ENCODE peak calls at places on chromosomes 11 and 22, in five cellular contexts. One of them, this sample, is unnamed.

GRCh38 chr11:3190600-3190999 is 25.5 kb upstream of the OSBPL5 start:
- DNase-seq in small intestine: no peak
- DNase-seq in stomach: no peak
- DNase-seq in IMR-90: no peak
- DNase-seq in CD4-positive, alpha-beta T cell: no peak
- DNase-seq in this sample: no peak

GRCh38 chr11:116563713-116564050 is 209.1 kb downstream of the BUD13 start:
- DNase-seq in stomach: no peak
- DNase-seq in CD4-positive, alpha-beta T cell: no peak
- DNase-seq in IMR-90: no peak
- DNase-seq in small intestine: no peak
- DNase-seq in this sample: no peak

GRCh38 chr22:39306456-39307361 is 12.7 kb downstream of the RPL3 start:
- DNase-seq in stomach: peak; percentile 51
- DNase-seq in CD4-positive, alpha-beta T cell: peak; percentile 51
- DNase-seq in small intestine: no peak
- DNase-seq in IMR-90: no peak
- DNase-seq in this sample: no peak

GRCh38 chr22:26169312-26170111 is at the start of gene SEZ6L:
- DNase-seq in small intestine: no peak
- DNase-seq in CD4-positive, alpha-beta T cell: no peak
- DNase-seq in IMR-90: no peak
- DNase-seq in stomach: no peak
- DNase-seq in this sample: no peak

GRCh38 chr11:6481012-6481923 is at the start of the genes ARFIP2 and TIMM10B:
- DNase-seq in IMR-90: peak; percentile 98
- DNase-seq in CD4-positive, alpha-beta T cell: peak; percentile 92
- DNase-seq in small intestine: peak; percentile 98
- DNase-seq in stomach: peak; percentile 99
- DNase-seq in this sample: peak; percentile 99

GRCh38 chr22:45007946-45008852 is 1.6 kb downstream of the PHF21B start:
- DNase-seq in IMR-90: no peak
- DNase-seq in small intestine: no peak
- DNase-seq in CD4-positive, alpha-beta T cell: no peak
- DNase-seq in stomach: no peak
- DNase-seq in this sample: peak; percentile 32

GRCh38 chr11:67040147-67040546 is 16.5 kb upstream of the RHOD start:
- DNase-seq in CD4-positive, alpha-beta T cell: no peak
- DNase-seq in small intestine: no peak
- DNase-seq in stomach: no peak
- DNase-seq in IMR-90: no peak
- DNase-seq in this sample: no peak

GRCh38 chr11:44632466-44633123 is 67.1 kb downstream of the CD82 start:
- DNase-seq in stomach: peak; percentile 33
- DNase-seq in CD4-positive, alpha-beta T cell: no peak
- DNase-seq in small intestine: peak; percentile 62
- DNase-seq in IMR-90: no peak
- DNase-seq in this sample: peak; percentile 7

GRCh38 chr22:42269407-42270177 is 861 bp downstream of the TCF20 start:
- DNase-seq in stomach: peak; percentile 80
- DNase-seq in CD4-positive, alpha-beta T cell: peak; percentile 41
- DNase-seq in small intestine: peak; percentile 84
- DNase-seq in IMR-90: no peak
- DNase-seq in this sample: peak; percentile 72

GRCh38 chr11:75527938-75528845 is 2.5 kb upstream of the GDPD5 start:
- DNase-seq in IMR-90: no peak
- DNase-seq in small intestine: no peak
- DNase-seq in stomach: no peak
- DNase-seq in CD4-positive, alpha-beta T cell: no peak
- DNase-seq in this sample: no peak

GRCh38 chr22:27576413-27576812 is 225.1 kb downstream of the MN1 start:
- DNase-seq in CD4-positive, alpha-beta T cell: no peak
- DNase-seq in stomach: no peak
- DNase-seq in IMR-90: no peak
- DNase-seq in small intestine: no peak
- DNase-seq in this sample: no peak

GRCh38 chr11:87215236-87215635 is 177.5 kb downstream of the TMEM135 start:
- DNase-seq in CD4-positive, alpha-beta T cell: no peak
- DNase-seq in IMR-90: peak; percentile 6
- DNase-seq in stomach: no peak
- DNase-seq in small intestine: no peak
- DNase-seq in this sample: no peak

GRCh38 chr11:102637731-102638130 is 12.6 kb upstream of the MMP20 start:
- DNase-seq in IMR-90: no peak
- DNase-seq in stomach: no peak
- DNase-seq in small intestine: no peak
- DNase-seq in CD4-positive, alpha-beta T cell: no peak
- DNase-seq in this sample: no peak

GRCh38 chr22:20957118-20957690 is 9.9 kb upstream of the AIFM3 start:
- DNase-seq in stomach: peak; percentile 30
- DNase-seq in CD4-positive, alpha-beta T cell: no peak
- DNase-seq in IMR-90: no peak
- DNase-seq in small intestine: peak; percentile 67
- DNase-seq in this sample: no peak

GRCh38 chr11:59901306-59901705 is 22.7 kb downstream of the OOSP3 start:
- DNase-seq in stomach: no peak
- DNase-seq in IMR-90: no peak
- DNase-seq in CD4-positive, alpha-beta T cell: no peak
- DNase-seq in small intestine: peak; percentile 13
- DNase-seq in this sample: no peak

GRCh38 chr11:76560219-76560618 is 110.3 kb downstream of the LRRC32 start:
- DNase-seq in IMR-90: no peak
- DNase-seq in small intestine: no peak
- DNase-seq in stomach: no peak
- DNase-seq in CD4-positive, alpha-beta T cell: no peak
- DNase-seq in this sample: no peak

GRCh38 chr11:14318581-14318981 is 40.4 kb downstream of the RRAS2 start:
- DNase-seq in CD4-positive, alpha-beta T cell: no peak
- DNase-seq in IMR-90: peak; percentile 37
- DNase-seq in stomach: no peak
- DNase-seq in small intestine: no peak
- DNase-seq in this sample: no peak

GRCh38 chr11:118438314-118438931 is 2.1 kb downstream of the KMT2A start:
- DNase-seq in stomach: no peak
- DNase-seq in small intestine: peak; percentile 58
- DNase-seq in CD4-positive, alpha-beta T cell: peak; percentile 30
- DNase-seq in IMR-90: peak; percentile 87
- DNase-seq in this sample: peak; percentile 68

GRCh38 chr11:107545101-107545514 is 20.4 kb downstream of the ALKBH8 start:
- DNase-seq in CD4-positive, alpha-beta T cell: no peak
- DNase-seq in IMR-90: peak; percentile 63
- DNase-seq in stomach: no peak
- DNase-seq in small intestine: no peak
- DNase-seq in this sample: no peak

GRCh38 chr11:16511109-16511806 is 154.9 kb upstream of the SOX6 start:
- DNase-seq in IMR-90: peak; percentile 96
- DNase-seq in CD4-positive, alpha-beta T cell: no peak
- DNase-seq in stomach: no peak
- DNase-seq in small intestine: no peak
- DNase-seq in this sample: no peak

GRCh38 chr22:31734512-31734911 is 15.4 kb downstream of the PRR14L start:
- DNase-seq in stomach: no peak
- DNase-seq in IMR-90: peak; percentile 85
- DNase-seq in small intestine: peak; percentile 33
- DNase-seq in CD4-positive, alpha-beta T cell: no peak
- DNase-seq in this sample: no peak

GRCh38 chr11:68792400-68792955 is 41.2 kb upstream of the TESMIN start:
- DNase-seq in stomach: no peak
- DNase-seq in small intestine: no peak
- DNase-seq in IMR-90: peak; percentile 4
- DNase-seq in CD4-positive, alpha-beta T cell: no peak
- DNase-seq in this sample: no peak

GRCh38 chr11:77819921-77820564 is 479 bp downstream of the RSF1 start:
- DNase-seq in stomach: peak; percentile 31
- DNase-seq in IMR-90: peak; percentile 27
- DNase-seq in CD4-positive, alpha-beta T cell: peak; percentile 4
- DNase-seq in small intestine: peak; percentile 30
- DNase-seq in this sample: peak; percentile 26

GRCh38 chr22:23066200-23067022 is 3.9 kb upstream of the GNAZ start:
- DNase-seq in stomach: peak; percentile 20
- DNase-seq in IMR-90: no peak
- DNase-seq in CD4-positive, alpha-beta T cell: no peak
- DNase-seq in small intestine: no peak
- DNase-seq in this sample: no peak

GRCh38 chr11:99773646-99774045 is 752.9 kb downstream of the CNTN5 start:
- DNase-seq in stomach: no peak
- DNase-seq in small intestine: no peak
- DNase-seq in IMR-90: peak; percentile 60
- DNase-seq in CD4-positive, alpha-beta T cell: no peak
- DNase-seq in this sample: no peak

GRCh38 chr11:72091292-72091691 is 10.6 kb downstream of the LRRC51 start:
- DNase-seq in small intestine: peak; percentile 85
- DNase-seq in CD4-positive, alpha-beta T cell: peak; percentile 65
- DNase-seq in IMR-90: peak; percentile 54
- DNase-seq in stomach: peak; percentile 71
- DNase-seq in this sample: peak; percentile 71

DNA sequence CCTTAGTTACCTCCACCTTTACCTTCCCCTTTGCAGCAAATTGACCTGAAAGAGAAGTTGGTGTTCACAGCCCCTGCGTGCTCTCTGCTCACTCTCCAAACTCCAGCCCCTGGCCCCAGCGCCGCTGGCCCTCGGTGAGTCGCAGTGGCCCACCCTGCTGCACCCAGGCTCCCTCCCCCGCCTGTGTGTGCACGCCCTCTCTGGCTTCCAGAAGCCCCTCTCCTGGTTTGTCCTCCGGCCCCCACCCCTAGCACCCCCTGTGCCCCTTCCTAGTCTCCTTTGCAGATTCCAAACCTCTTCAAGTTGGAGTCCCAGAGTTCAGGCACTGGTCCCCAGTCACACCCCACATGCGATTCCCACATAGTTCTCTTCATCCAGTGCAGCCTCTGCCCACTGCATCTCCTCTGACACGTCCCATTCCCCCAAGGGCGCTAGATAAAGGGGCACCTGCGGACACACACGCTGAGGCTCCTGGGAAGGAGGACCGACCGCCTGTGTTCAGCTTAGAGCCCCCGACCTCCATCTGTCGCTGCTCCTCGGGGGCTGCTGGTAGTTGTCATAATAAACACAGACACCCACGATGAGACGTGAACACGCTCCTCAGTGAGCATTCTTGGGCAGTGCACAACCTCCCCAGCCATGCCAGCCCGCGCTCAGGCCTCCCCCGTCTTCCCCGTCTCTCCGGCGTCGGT is 1.5 kb upstream of the PHRF1 start:
- DNase-seq in CD4-positive, alpha-beta T cell: no peak
- DNase-seq in small intestine: no peak
- DNase-seq in IMR-90: no peak
- DNase-seq in stomach: no peak
- DNase-seq in this sample: no peak
- H3K27ac ChIP-seq in CD4-positive, alpha-beta T cell: no peak overlapping the region
- H3K27ac ChIP-seq in small intestine: no peak overlapping the region
- H3K27ac ChIP-seq in IMR-90: no peak overlapping the region
- H3K27ac ChIP-seq in stomach: peak overlapping the region; percentile 57
- H3K27ac ChIP-seq in this sample: peak overlapping the region; percentile 80

DNA sequence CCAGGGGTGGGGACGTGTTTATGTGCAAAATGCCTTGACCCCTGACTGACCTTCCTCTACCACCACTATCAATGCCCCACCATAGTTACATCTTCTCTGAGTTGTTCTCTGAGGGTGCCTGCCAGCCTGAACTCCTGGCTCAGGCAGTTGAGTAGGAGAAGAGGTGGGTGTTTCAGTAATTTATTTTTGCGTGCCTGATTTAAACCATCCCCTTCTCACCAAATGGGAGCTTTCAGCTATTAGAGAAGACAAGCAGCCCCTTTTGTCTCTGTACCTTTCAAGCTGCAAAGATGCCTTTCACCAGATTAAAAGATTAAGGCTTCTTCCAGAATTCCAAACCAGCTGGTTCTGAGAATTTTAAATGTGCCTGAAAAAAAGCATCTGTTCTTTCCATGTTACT is 223.9 kb downstream of the FAM76B start:
- DNase-seq in small intestine: no peak
- DNase-seq in IMR-90: no peak
- DNase-seq in CD4-positive, alpha-beta T cell: no peak
- DNase-seq in stomach: no peak
- DNase-seq in this sample: no peak
- H3K27ac ChIP-seq in small intestine: no peak overlapping the region
- H3K27ac ChIP-seq in IMR-90: no peak overlapping the region
- H3K27ac ChIP-seq in CD4-positive, alpha-beta T cell: no peak overlapping the region
- H3K27ac ChIP-seq in stomach: no peak overlapping the region
- H3K27ac ChIP-seq in this sample: no peak overlapping the region

GRCh38 chr11:130123414-130124040 is 36.1 kb upstream of the ST14 start:
- DNase-seq in stomach: no peak
- DNase-seq in CD4-positive, alpha-beta T cell: no peak
- DNase-seq in IMR-90: no peak
- DNase-seq in small intestine: no peak
- DNase-seq in this sample: no peak

GRCh38 chr11:130125638-130126037 is 33.9 kb upstream of the ST14 start:
- DNase-seq in stomach: no peak
- DNase-seq in IMR-90: no peak
- DNase-seq in small intestine: no peak
- DNase-seq in CD4-positive, alpha-beta T cell: no peak
- DNase-seq in this sample: no peak

GRCh38 chr11:130121430-130121978 is 38.1 kb upstream of the ST14 start:
- DNase-seq in CD4-positive, alpha-beta T cell: no peak
- DNase-seq in small intestine: no peak
- DNase-seq in IMR-90: peak; percentile 81
- DNase-seq in stomach: no peak
- DNase-seq in this sample: no peak

GRCh38 chr11:130122141-130122575 is 37.4 kb upstream of the ST14 start:
- DNase-seq in stomach: no peak
- DNase-seq in CD4-positive, alpha-beta T cell: no peak
- DNase-seq in IMR-90: no peak
- DNase-seq in small intestine: no peak
- DNase-seq in this sample: no peak

DNA sequence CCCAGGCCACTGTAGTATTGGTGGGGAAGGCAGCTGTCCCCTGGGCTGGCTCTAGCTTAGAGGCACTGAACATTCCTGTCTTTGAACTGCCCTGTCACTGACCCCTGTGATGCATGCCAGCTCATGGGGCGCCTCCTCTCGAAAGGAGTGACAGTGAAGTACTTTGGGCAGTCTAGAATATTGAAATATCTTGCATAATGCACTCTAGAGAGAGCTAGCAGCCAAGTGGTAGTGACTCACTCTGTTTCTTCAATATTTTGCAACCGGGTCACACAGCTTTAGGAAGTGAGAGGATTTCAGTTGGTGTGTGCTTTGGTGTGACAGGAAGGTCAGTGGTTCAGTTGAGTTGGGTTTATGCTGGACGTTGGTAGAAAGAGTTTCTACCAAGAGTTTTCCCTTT is 35.5 kb upstream of the ST14 start:
- DNase-seq in IMR-90: peak; percentile 89
- DNase-seq in small intestine: no peak
- DNase-seq in stomach: peak; percentile 44
- DNase-seq in CD4-positive, alpha-beta T cell: no peak
- DNase-seq in this sample: no peak
- H3K27ac ChIP-seq in IMR-90: peak overlapping the region; percentile 13
- H3K27ac ChIP-seq in small intestine: peak overlapping the region; percentile 84
- H3K27ac ChIP-seq in stomach: peak overlapping the region; percentile 70
- H3K27ac ChIP-seq in CD4-positive, alpha-beta T cell: no peak overlapping the region
- H3K27ac ChIP-seq in this sample: no peak overlapping the region

DNA sequence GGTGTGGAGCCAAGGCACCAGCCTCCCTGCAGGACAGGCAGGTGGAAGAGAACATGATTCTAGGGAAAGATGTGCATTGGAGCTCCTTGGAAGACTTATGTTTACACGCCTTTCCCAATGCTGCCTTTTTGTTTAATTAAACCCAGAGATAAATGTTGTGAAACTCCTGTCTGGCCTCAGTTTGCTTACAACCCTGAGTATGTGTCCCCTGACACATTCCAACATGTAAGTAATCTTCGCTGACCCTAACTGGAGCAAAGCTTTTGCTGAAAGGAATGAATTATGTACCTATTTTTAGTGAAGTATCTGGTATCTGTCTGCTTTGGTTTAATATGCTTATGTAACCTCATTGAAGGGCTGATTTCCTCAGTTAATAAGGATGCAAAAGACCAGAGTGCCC is 56.7 kb downstream of the APIP start:
- DNase-seq in IMR-90: no peak
- DNase-seq in stomach: no peak
- DNase-seq in CD4-positive, alpha-beta T cell: no peak
- DNase-seq in small intestine: no peak
- DNase-seq in this sample: no peak
- H3K27ac ChIP-seq in IMR-90: no peak overlapping the region
- H3K27ac ChIP-seq in stomach: no peak overlapping the region
- H3K27ac ChIP-seq in CD4-positive, alpha-beta T cell: no peak overlapping the region
- H3K27ac ChIP-seq in small intestine: no peak overlapping the region
- H3K27ac ChIP-seq in this sample: no peak overlapping the region

This sample was measured in prostate gland.